ENCODE peak calls at places on chromosomes 7 and 10, in five cellular contexts. One of them, this sample, is unnamed.
A peak's percentile ranks its signal among the peaks of the same experiment; 100 is the strongest.

GRCh38 chr7:504221-505081 is 15.2 kb downstream of the PDGFA start:
- DNase-seq in colonic mucosa: peak; percentile 68
- DNase-seq in A172: no peak
- DNase-seq in left colon: peak; percentile 65
- DNase-seq in EL: no peak
- DNase-seq in this sample: no peak

GRCh38 chr7:85457911-85458310 is 271.1 kb upstream of the SEMA3D start:
- DNase-seq in left colon: no peak
- DNase-seq in colonic mucosa: no peak
- DNase-seq in A172: no peak
- DNase-seq in EL: no peak
- DNase-seq in this sample: no peak

GRCh38 chr10:43209064-43209455 is 57.8 kb downstream of the RASGEF1A start:
- DNase-seq in A172: no peak
- DNase-seq in colonic mucosa: no peak
- DNase-seq in left colon: peak; percentile 8
- DNase-seq in EL: no peak
- DNase-seq in this sample: no peak

GRCh38 chr10:51419416-51420093 is 279.8 kb downstream of the CSTF2T start:
- DNase-seq in EL: no peak
- DNase-seq in left colon: no peak
- DNase-seq in A172: no peak
- DNase-seq in colonic mucosa: no peak
- DNase-seq in this sample: no peak

GRCh38 chr10:128063736-128064614 is 62.2 kb downstream of the MKI67 start:
- DNase-seq in left colon: peak; percentile 28
- DNase-seq in colonic mucosa: no peak
- DNase-seq in A172: peak; percentile 1
- DNase-seq in EL: no peak
- DNase-seq in this sample: peak; percentile 59

GRCh38 chr10:58175990-58176910 is 91.4 kb downstream of the IPMK start:
- DNase-seq in A172: peak; percentile 44
- DNase-seq in EL: peak; percentile 17
- DNase-seq in left colon: no peak
- DNase-seq in colonic mucosa: no peak
- DNase-seq in this sample: peak; percentile 36

GRCh38 chr7:4181446-4181845 is 500.6 kb upstream of the FOXK1 start:
- DNase-seq in A172: no peak
- DNase-seq in left colon: no peak
- DNase-seq in colonic mucosa: no peak
- DNase-seq in EL: no peak
- DNase-seq in this sample: no peak

GRCh38 chr10:35699862-35700489 is 57.9 kb upstream of the FZD8 start:
- DNase-seq in colonic mucosa: no peak
- DNase-seq in left colon: no peak
- DNase-seq in EL: no peak
- DNase-seq in A172: no peak
- DNase-seq in this sample: no peak

GRCh38 chr7:105649727-105650381 is 68.6 kb upstream of the EFCAB10 start:
- DNase-seq in colonic mucosa: no peak
- DNase-seq in A172: peak; percentile 60
- DNase-seq in left colon: no peak
- DNase-seq in EL: peak; percentile 84
- DNase-seq in this sample: peak; percentile 43

GRCh38 chr7:5422324-5423271 is 1.0 kb downstream of the TNRC18 start:
- DNase-seq in left colon: no peak
- DNase-seq in EL: peak; percentile 27
- DNase-seq in A172: no peak
- DNase-seq in colonic mucosa: no peak
- DNase-seq in this sample: peak; percentile 59

GRCh38 chr7:69218634-69219033 is 379.6 kb upstream of the AUTS2 start:
- DNase-seq in colonic mucosa: no peak
- DNase-seq in A172: no peak
- DNase-seq in EL: no peak
- DNase-seq in left colon: no peak
- DNase-seq in this sample: no peak

GRCh38 chr10:103076996-103077395 is 116.1 kb downstream of the NT5C2 start:
- DNase-seq in left colon: no peak
- DNase-seq in EL: no peak
- DNase-seq in A172: no peak
- DNase-seq in colonic mucosa: no peak
- DNase-seq in this sample: no peak

GRCh38 chr7:141158562-141158961 is 84.7 kb downstream of the TMEM178B start:
- DNase-seq in left colon: no peak
- DNase-seq in A172: peak; percentile 96
- DNase-seq in colonic mucosa: no peak
- DNase-seq in EL: peak; percentile 98
- DNase-seq in this sample: peak; percentile 99

GRCh38 chr10:103235775-103236174 is 9.9 kb upstream of the RPEL1 start:
- DNase-seq in EL: no peak
- DNase-seq in A172: no peak
- DNase-seq in colonic mucosa: no peak
- DNase-seq in left colon: no peak
- DNase-seq in this sample: no peak

GRCh38 chr10:98950106-98950505 is 285.5 kb downstream of the HPSE2 start:
- DNase-seq in colonic mucosa: no peak
- DNase-seq in A172: no peak
- DNase-seq in EL: no peak
- DNase-seq in left colon: no peak
- DNase-seq in this sample: no peak

GRCh38 chr10:122054046-122055025 is 65.4 kb downstream of the TACC2 start:
- DNase-seq in A172: no peak
- DNase-seq in colonic mucosa: peak; percentile 63
- DNase-seq in EL: peak; percentile 53
- DNase-seq in left colon: peak; percentile 60
- DNase-seq in this sample: peak; percentile 54

GRCh38 chr7:14988941-14989340 is 86.4 kb upstream of the DGKB start:
- DNase-seq in EL: no peak
- DNase-seq in left colon: no peak
- DNase-seq in A172: no peak
- DNase-seq in colonic mucosa: no peak
- DNase-seq in this sample: no peak

GRCh38 chr7:130377178-130377577 is 3.1 kb upstream of the CPA1 start:
- DNase-seq in EL: no peak
- DNase-seq in colonic mucosa: no peak
- DNase-seq in A172: no peak
- DNase-seq in left colon: no peak
- DNase-seq in this sample: no peak

GRCh38 chr7:81687062-81687461 is 82.8 kb downstream of the HGF start:
- DNase-seq in EL: no peak
- DNase-seq in left colon: no peak
- DNase-seq in colonic mucosa: no peak
- DNase-seq in A172: no peak
- DNase-seq in this sample: no peak

GRCh38 chr10:70578371-70578947 is 24.1 kb downstream of the PRF1 start:
- DNase-seq in colonic mucosa: no peak
- DNase-seq in left colon: no peak
- DNase-seq in A172: peak; percentile 98
- DNase-seq in EL: peak; percentile 70
- DNase-seq in this sample: peak; percentile 98

GRCh38 chr7:29408841-29409243 is 154.8 kb upstream of the PRR15 start:
- DNase-seq in A172: peak; percentile 77
- DNase-seq in EL: peak; percentile 83
- DNase-seq in left colon: no peak
- DNase-seq in colonic mucosa: peak; percentile 80
- DNase-seq in this sample: peak; percentile 71

GRCh38 chr10:110733256-110733952 is 89.3 kb downstream of the RBM20 start:
- DNase-seq in A172: peak; percentile 51
- DNase-seq in EL: no peak
- DNase-seq in left colon: no peak
- DNase-seq in colonic mucosa: no peak
- DNase-seq in this sample: peak; percentile 32

GRCh38 chr7:18610331-18610948 is 114.9 kb downstream of the HDAC9 start:
- DNase-seq in EL: peak; percentile 44
- DNase-seq in colonic mucosa: peak; percentile 26
- DNase-seq in left colon: no peak
- DNase-seq in A172: peak; percentile 45
- DNase-seq in this sample: peak; percentile 63

GRCh38 chr7:17802056-17802455 is 138.2 kb downstream of the SNX13 start:
- DNase-seq in A172: no peak
- DNase-seq in left colon: no peak
- DNase-seq in EL: no peak
- DNase-seq in colonic mucosa: no peak
- DNase-seq in this sample: no peak

GRCh38 chr10:31644931-31645633 is 283.5 kb downstream of the ARHGAP12 start:
- DNase-seq in EL: peak; percentile 13
- DNase-seq in colonic mucosa: no peak
- DNase-seq in A172: peak; percentile 57
- DNase-seq in left colon: no peak
- DNase-seq in this sample: peak; percentile 85

GRCh38 chr10:133528296-133528844 is 1.2 kb downstream of the CYP2E1 start:
- DNase-seq in left colon: no peak
- DNase-seq in colonic mucosa: no peak
- DNase-seq in EL: no peak
- DNase-seq in A172: no peak
- DNase-seq in this sample: no peak

GRCh38 chr10:17232276-17232987 is 4.4 kb downstream of the VIM start:
- DNase-seq in left colon: no peak
- DNase-seq in A172: no peak
- DNase-seq in colonic mucosa: no peak
- DNase-seq in EL: no peak
- DNase-seq in this sample: no peak

GRCh38 chr10:116098411-116099019 is 174.5 kb downstream of the GFRA1 start:
- DNase-seq in left colon: no peak
- DNase-seq in A172: no peak
- DNase-seq in colonic mucosa: no peak
- DNase-seq in EL: no peak
- DNase-seq in this sample: no peak

GRCh38 chr10:3735175-3735574 is 49.8 kb downstream of the KLF6 start:
- DNase-seq in left colon: no peak
- DNase-seq in A172: no peak
- DNase-seq in colonic mucosa: no peak
- DNase-seq in EL: no peak
- DNase-seq in this sample: no peak

GRCh38 chr10:6300106-6300783 is 97.5 kb downstream of the PFKFB3 start:
- DNase-seq in A172: peak; percentile 38
- DNase-seq in EL: peak; percentile 57
- DNase-seq in colonic mucosa: no peak
- DNase-seq in left colon: no peak
- DNase-seq in this sample: peak; percentile 93

GRCh38 chr10:93821051-93821772 is 63.5 kb downstream of the LGI1 start:
- DNase-seq in EL: peak; percentile 55
- DNase-seq in left colon: no peak
- DNase-seq in colonic mucosa: no peak
- DNase-seq in A172: peak; percentile 68
- DNase-seq in this sample: peak; percentile 75

GRCh38 chr7:13932131-13932530 is 57.3 kb downstream of the ETV1 start:
- DNase-seq in A172: no peak
- DNase-seq in left colon: no peak
- DNase-seq in colonic mucosa: no peak
- DNase-seq in EL: no peak
- DNase-seq in this sample: no peak

GRCh38 chr10:20489961-20490360 is 407.1 kb downstream of the NEBL start:
- DNase-seq in A172: no peak
- DNase-seq in left colon: no peak
- DNase-seq in colonic mucosa: no peak
- DNase-seq in EL: no peak
- DNase-seq in this sample: no peak

GRCh38 chr10:86312701-86313270 is 53.8 kb downstream of the GRID1 start:
- DNase-seq in EL: no peak
- DNase-seq in A172: no peak
- DNase-seq in left colon: no peak
- DNase-seq in colonic mucosa: no peak
- DNase-seq in this sample: no peak

GRCh38 chr10:104337985-104338735 is at the start of gene ITPRIP:
- DNase-seq in colonic mucosa: peak; percentile 78
- DNase-seq in A172: peak; percentile 81
- DNase-seq in EL: peak; percentile 88
- DNase-seq in left colon: peak; percentile 77
- DNase-seq in this sample: peak; percentile 84

GRCh38 chr7:55099086-55099831 is 80.4 kb downstream of the EGFR start:
- DNase-seq in EL: no peak
- DNase-seq in A172: no peak
- DNase-seq in left colon: no peak
- DNase-seq in colonic mucosa: no peak
- DNase-seq in this sample: peak; percentile 61

GRCh38 chr7:141731476-141732149 is 6.5 kb upstream of the SSBP1 start:
- DNase-seq in EL: peak; percentile 3
- DNase-seq in left colon: no peak
- DNase-seq in A172: no peak
- DNase-seq in colonic mucosa: no peak
- DNase-seq in this sample: no peak

GRCh38 chr7:75537731-75538130 is 45.6 kb downstream of the SPDYE5 start:
- DNase-seq in EL: no peak
- DNase-seq in A172: no peak
- DNase-seq in left colon: no peak
- DNase-seq in colonic mucosa: no peak
- DNase-seq in this sample: no peak

GRCh38 chr7:768881-769504 is 41.9 kb upstream of the PRKAR1B start:
- DNase-seq in EL: no peak
- DNase-seq in A172: no peak
- DNase-seq in left colon: no peak
- DNase-seq in colonic mucosa: no peak
- DNase-seq in this sample: peak; percentile 22

GRCh38 chr10:88343761-88344484 is 239.2 kb downstream of the RNLS start:
- DNase-seq in colonic mucosa: no peak
- DNase-seq in EL: no peak
- DNase-seq in A172: no peak
- DNase-seq in left colon: no peak
- DNase-seq in this sample: peak; percentile 7

This sample was measured in RPMI7951.